ENCODE peak calls at places on chromosomes 11 and 22, in ten cellular contexts. S is tibial nerve, G is suprapubic skin, M is HCT116, X is heart left ventricle, N is keratinocyte, R is upper lobe of right lung, C is lower lobe of right lung, Y is thoracic aorta, K is tibial artery. H is an unnamed sample. For H3K4me1, the result is how much of the 10 kb centered on the place peaks cover.

GRCh38 chr11:125376117-125376516 is 119.9 kb downstream of the FEZ1 start:
- DNase-seq in X (peak), R (peak), K (peak), N (no peak), Y (peak), M (no peak), G (no peak), C (no peak), S (no peak), H (peak)

GRCh38 chr11:129530154-129530895 is 154.7 kb downstream of the BARX2 start:
- DNase-seq in M (no peak), C (no peak), N (no peak), X (no peak), G (no peak), K (no peak), S (no peak), R (no peak), Y (no peak), H (peak)

GRCh38 chr22:27420817-27421361 is 380.7 kb downstream of the MN1 start:
- DNase-seq in X (peak), K (peak), N (peak), S (peak), R (peak), C (peak), Y (peak), G (peak), M (no peak), H (peak)

GRCh38 chr11:100927579-100927978 is 202.0 kb downstream of the PGR start:
- DNase-seq in C (no peak), R (no peak), N (no peak), G (no peak), Y (no peak), S (no peak), M (no peak), X (no peak), K (no peak), H (no peak)

GRCh38 chr11:110855246-110855645 is 143.0 kb upstream of the ARHGAP20 start:
- DNase-seq in G (no peak), M (no peak), N (no peak), K (no peak), S (no peak), C (no peak), X (no peak), Y (no peak), R (no peak), H (no peak)

GRCh38 chr11:119547511-119547910 is 124.5 kb upstream of the THY1 start:
- DNase-seq in N (no peak), Y (no peak), S (no peak), X (no peak), C (no peak), K (no peak), R (no peak), G (no peak), M (no peak), H (no peak)

GRCh38 chr11:26958650-26959049 is 35.3 kb upstream of the FIBIN start:
- DNase-seq in R (no peak), K (no peak), X (no peak), N (no peak), M (no peak), Y (no peak), S (no peak), G (no peak), C (no peak), H (no peak)

GRCh38 chr11:101129203-101129943 is at the start of gene PGR:
- DNase-seq in Y (peak), C (peak), K (peak), X (peak), R (peak), G (peak), S (peak), M (no peak), N (no peak), H (peak)

GRCh38 chr22:40410731-40411505 is 40.5 kb downstream of the SGSM3 start:
- DNase-seq in K (no peak), M (no peak), G (peak), Y (no peak), C (no peak), S (no peak), R (peak), X (no peak), N (no peak), H (no peak)

GRCh38 chr11:111718436-111719325 is 47.5 kb downstream of the PPP2R1B start:
- DNase-seq in M (no peak), K (no peak), G (no peak), N (no peak), X (no peak), S (no peak), Y (no peak), R (no peak), C (no peak), H (no peak)

GRCh38 chr11:106242723-106243405 is 165.4 kb downstream of the AASDHPPT start:
- DNase-seq in X (no peak), N (no peak), C (no peak), G (no peak), M (no peak), Y (no peak), R (no peak), K (no peak), S (no peak), H (no peak)

GRCh38 chr11:67303989-67304411 is 670 bp downstream of the SSH3 start:
- DNase-seq in K (no peak), S (no peak), N (no peak), G (peak), Y (no peak), X (peak), R (peak), C (peak), M (no peak), H (no peak)

GRCh38 chr11:73939096-73939495 is 11.7 kb upstream of the DNAJB13 start:
- DNase-seq in N (no peak), K (no peak), C (no peak), M (no peak), S (no peak), X (no peak), G (no peak), Y (no peak), R (no peak), H (no peak)

GRCh38 chr11:35815556-35816315 is 128.1 kb upstream of the LDLRAD3 start:
- DNase-seq in X (no peak), R (no peak), K (peak), G (no peak), M (no peak), N (no peak), Y (no peak), C (no peak), S (peak), H (no peak)

GRCh38 chr11:72483412-72484186 is 49.3 kb upstream of the CLPB start:
- DNase-seq in R (no peak), Y (no peak), M (no peak), G (no peak), S (peak), C (no peak), X (no peak), N (no peak), K (peak), H (no peak)

GRCh38 chr11:125987066-125987641 is 41.3 kb downstream of the VSIG10L2 start:
- DNase-seq in R (no peak), C (no peak), N (no peak), M (no peak), X (no peak), G (no peak), K (no peak), Y (no peak), S (no peak), H (no peak)

GRCh38 chr11:101336858-101337257 is 207.2 kb upstream of the PGR start:
- DNase-seq in X (no peak), R (no peak), K (no peak), C (no peak), S (no peak), Y (no peak), M (no peak), G (no peak), N (no peak), H (no peak)

GRCh38 chr11:35145249-35145648 is 6.3 kb downstream of the CD44 start:
- DNase-seq in M (no peak), C (no peak), K (no peak), Y (no peak), G (no peak), S (no peak), X (no peak), R (no peak), N (no peak), H (no peak)

GRCh38 chr11:83709434-83709833 is 423.3 kb upstream of the CCDC90B start:
- DNase-seq in R (no peak), X (no peak), G (no peak), S (no peak), Y (no peak), C (no peak), K (no peak), M (no peak), N (no peak), H (no peak)

GRCh38 chr11:115325523-115325922 is 178.7 kb downstream of the CADM1 start:
- DNase-seq in Y (no peak), C (no peak), M (no peak), R (no peak), S (no peak), K (no peak), N (no peak), G (no peak), X (no peak), H (no peak)

GRCh38 chr22:29503811-29504372 is 23.9 kb downstream of the NEFH start:
- DNase-seq in R (no peak), N (no peak), X (no peak), S (peak), M (no peak), G (no peak), Y (no peak), C (no peak), K (peak), H (peak)

GRCh38 chr22:20866716-20867115 is 7.9 kb downstream of the SNAP29 start:
- DNase-seq in N (no peak), G (no peak), Y (no peak), M (no peak), S (no peak), R (no peak), K (no peak), X (no peak), C (no peak), H (no peak)

GRCh38 chr22:20865869-20866445 is 7.2 kb downstream of the SNAP29 start:
- DNase-seq in G (no peak), K (no peak), C (no peak), X (no peak), M (no peak), Y (no peak), S (no peak), N (no peak), R (no peak), H (no peak)

GRCh38 chr22:20867179-20868099 is 8.6 kb downstream of the SNAP29 start:
- DNase-seq in Y (no peak), R (no peak), G (no peak), S (peak), N (no peak), K (peak), M (no peak), C (no peak), X (no peak), H (peak)

GRCh38 chr22:20868225-20868944 is 9.6 kb downstream of the SNAP29 start:
- DNase-seq in K (no peak), R (no peak), C (no peak), S (no peak), G (no peak), X (no peak), Y (no peak), M (no peak), N (no peak), H (no peak)

DNA sequence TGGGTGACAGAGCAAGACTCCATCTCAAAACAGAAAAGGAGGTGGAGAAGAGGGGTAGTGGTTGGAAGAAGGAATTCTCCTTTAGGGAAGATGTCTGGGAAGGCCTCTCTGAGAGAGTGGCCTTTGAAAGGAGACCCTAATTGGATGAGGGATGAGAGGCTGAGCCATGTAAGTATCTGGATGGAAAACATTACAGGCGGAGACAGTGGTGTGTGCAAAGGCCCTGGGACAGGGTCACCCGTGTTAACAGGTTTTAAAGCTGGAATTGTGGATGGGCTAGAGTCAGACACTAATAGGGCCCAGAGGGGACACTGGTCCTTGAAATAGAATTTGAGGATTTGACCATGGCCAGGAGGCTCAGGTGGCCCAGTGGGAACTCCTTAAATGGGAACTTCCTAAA is 10.4 kb downstream of the SNAP29 start:
- DNase-seq in K (no peak), M (no peak), C (no peak), G (no peak), S (no peak), R (no peak), X (no peak), Y (no peak), N (no peak), H (no peak)
- H3K4me1 ChIP-seq in K (under half), M (under half), C (under half), G (under half), S (under half), R (under half), X (under half), Y (under half), N (under half), H (under half)

GRCh38 chr11:76750067-76750466 is 33.1 kb upstream of the TSKU start:
- DNase-seq in K (no peak), X (no peak), S (no peak), R (no peak), N (no peak), Y (no peak), G (no peak), C (no peak), M (no peak), H (no peak)

GRCh38 chr11:76750746-76751145 is 32.4 kb upstream of the TSKU start:
- DNase-seq in S (no peak), X (no peak), Y (no peak), C (no peak), G (no peak), R (no peak), M (no peak), K (no peak), N (no peak), H (no peak)

GRCh38 chr11:76753950-76754349 is 29.2 kb upstream of the TSKU start:
- DNase-seq in M (no peak), G (no peak), K (no peak), S (no peak), Y (no peak), N (no peak), C (no peak), X (no peak), R (no peak), H (no peak)

GRCh38 chr11:76748931-76749330 is 34.2 kb upstream of the TSKU start:
- DNase-seq in K (no peak), C (no peak), Y (no peak), S (no peak), M (no peak), N (no peak), R (no peak), G (no peak), X (no peak), H (no peak)

DNA sequence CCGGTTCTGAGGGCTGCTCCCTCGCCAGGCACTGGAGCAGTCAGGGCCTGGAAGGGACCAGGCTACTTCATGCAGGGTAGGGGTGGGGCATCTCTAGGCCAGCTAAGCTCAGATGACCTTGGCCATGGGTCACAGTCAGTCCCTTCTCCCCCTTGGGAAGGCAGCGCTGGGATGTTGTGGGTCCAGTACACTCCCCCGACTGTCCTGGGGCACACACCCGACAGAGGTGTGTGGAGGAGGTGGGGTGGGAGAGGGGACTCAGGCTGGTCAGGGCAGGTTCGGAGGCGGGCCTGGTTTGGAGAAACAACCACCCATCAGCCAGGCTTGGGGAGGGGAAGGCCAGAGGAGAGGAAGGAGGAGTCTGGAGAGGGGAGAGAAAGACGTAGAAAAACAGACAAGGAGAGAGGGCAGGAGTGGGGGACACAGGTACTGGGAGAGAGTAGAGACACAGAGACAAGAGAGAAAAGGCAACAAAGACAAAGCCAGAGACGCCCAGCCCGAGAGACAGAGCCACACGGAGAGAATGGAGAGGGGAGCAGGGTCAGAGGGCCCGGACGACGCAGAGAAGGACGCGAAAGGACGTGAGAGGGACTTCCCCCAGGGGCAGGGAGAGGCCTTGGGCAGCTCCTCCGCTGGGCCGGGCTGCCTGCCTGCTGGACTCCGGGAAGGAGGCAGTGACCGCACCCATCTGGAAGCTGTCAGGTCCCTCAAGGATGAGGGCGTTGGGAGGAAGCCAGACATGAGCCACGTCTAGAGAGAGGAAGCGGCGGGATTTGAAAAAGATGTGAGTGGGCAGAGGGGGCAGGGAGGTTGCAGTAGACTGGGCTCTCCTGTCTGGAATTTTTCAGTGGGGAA is 30.6 kb upstream of the TSKU start:
- DNase-seq in R (peak), C (peak), G (peak), M (no peak), K (peak), S (peak), N (no peak), Y (peak), X (peak), H (peak)
- H3K4me3 ChIP-seq in R (no peak), C (no peak), G (peak), M (no peak), K (peak), S (no peak), N (no peak), Y (peak), X (no peak), H (no peak)

DNA sequence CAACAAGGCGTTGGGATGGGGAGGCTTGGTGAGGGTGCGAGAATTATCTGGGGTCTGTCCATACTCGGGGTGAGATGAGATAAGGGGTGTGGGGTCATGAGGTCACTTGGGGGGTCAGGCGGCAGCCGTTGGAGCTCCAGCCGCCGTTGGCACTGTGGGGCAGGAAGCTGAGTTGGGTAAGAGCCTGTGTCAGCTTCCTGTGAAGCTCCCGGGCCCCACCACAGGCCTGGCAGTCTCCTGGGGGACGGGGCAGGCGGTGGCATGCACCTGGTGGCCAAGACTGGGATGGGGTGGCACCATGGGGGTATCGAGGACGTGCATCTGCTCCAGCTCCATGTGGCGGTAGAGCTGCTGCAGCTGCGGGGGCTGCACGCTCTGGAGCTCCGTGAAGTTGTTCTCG is 7.1 kb upstream of the MYBPC3 start:
- DNase-seq in M (no peak), N (no peak), X (no peak), R (no peak), K (no peak), C (peak), S (no peak), G (no peak), Y (no peak), H (no peak)
- H3K4me1 ChIP-seq in M (under half), N (under half), X (under half), R (under half), K (under half), C (under half), S (under half), G (under half), Y (under half), H (under half)

DNA sequence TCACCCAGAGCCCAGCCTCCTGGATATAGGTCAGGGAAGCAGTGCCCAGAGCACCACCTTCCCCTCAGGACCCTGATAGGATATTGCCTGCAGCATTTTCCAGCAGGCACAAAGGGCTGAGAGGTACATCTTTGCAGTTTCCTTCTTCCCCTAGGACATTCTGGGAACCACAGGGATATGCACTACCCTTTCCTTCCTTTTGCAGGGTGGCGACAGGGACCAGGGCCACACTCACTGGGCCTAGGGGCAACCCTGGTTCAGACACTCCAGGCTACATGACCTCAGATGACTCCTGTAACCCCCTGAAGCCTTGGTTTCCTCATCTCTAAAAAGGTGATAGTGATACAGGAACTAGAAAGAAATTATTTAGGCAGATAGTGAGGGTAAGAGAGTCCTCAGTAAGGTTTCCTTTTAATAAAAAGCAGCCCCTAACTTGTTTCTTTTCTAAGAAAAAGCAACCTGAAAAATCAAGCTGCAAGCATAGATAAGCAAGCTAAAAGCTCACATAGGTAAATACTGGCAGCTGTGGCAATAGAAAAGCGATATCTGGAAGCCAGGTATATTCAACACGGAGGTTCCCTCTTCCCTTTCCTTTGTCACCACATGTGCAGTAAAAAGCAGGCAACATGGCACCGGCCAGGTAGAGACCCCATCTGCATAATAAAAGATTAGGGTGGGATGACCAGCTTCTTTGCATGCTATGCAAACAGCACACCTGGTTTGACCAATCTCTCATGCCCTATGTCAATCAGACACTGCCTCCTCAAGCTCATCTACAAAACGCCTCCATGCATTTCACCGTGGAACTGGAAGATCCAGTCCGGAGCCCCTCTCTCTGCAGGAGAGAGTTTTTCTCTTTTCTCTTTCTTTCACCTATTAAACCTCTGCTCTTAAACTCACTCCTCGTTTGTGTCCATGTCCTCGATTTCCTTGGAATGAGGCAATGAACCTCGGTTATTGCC is 13.2 kb upstream of the MRGPRX2 start:
- DNase-seq in X (no peak), N (no peak), C (no peak), Y (no peak), M (no peak), R (no peak), G (no peak), S (no peak), K (no peak), H (no peak)
- H3K4me3 ChIP-seq in X (no peak), N (no peak), C (no peak), Y (no peak), M (no peak), R (no peak), G (no peak), S (no peak), K (no peak), H (no peak)

DNA sequence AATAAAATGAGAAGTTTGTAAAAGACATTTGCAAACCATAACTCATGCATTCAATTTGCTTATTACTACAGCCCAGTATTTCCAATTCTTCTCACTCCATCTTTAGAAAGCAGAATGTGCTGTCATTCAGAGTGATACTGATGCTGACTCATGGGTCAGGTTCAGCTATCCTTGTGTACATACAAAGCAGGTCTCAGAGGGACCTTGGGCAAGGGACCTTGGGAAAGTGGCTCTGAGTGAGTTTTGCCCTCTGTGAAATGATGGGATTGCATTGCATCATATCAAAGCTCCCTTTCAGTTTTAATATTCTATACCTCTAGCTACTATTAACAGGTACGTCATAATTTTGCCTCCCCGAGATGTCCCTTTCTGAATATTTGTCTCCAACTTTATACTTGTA is 848.7 kb downstream of the OPCML start:
- DNase-seq in X (no peak), M (no peak), C (no peak), N (no peak), Y (no peak), S (no peak), G (no peak), K (no peak), R (no peak), H (no peak)
- H3K4me1 ChIP-seq in X (under half), M (under half), C (under half), N (under half), Y (under half), S (under half), G (under half), K (under half), R (under half), H (under half)

H was measured in testis.